ENCODE peak calls at places on chromosomes 7 and 10, in eight cellular contexts. S is AG09309; U is CD4-positive, alpha-beta T cell; Z is stomach; I is cardiac fibroblast; Y is astrocyte of the spinal cord; T is GM13977; L is GM13976. K is an unnamed sample.

GRCh38 chr10:75029874-75030273 is 81.6 kb upstream of the SAMD8 start:
- DNase-seq in T (no peak), L (no peak), S (no peak), Z (no peak), Y (no peak), I (peak; percentile 53), U (no peak), K (no peak)

GRCh38 chr10:132110091-132110490 is 44.3 kb downstream of the JAKMIP3 start:
- DNase-seq in L (no peak), I (no peak), T (no peak), Y (no peak), Z (peak; percentile 21), U (no peak), S (no peak), K (no peak)

GRCh38 chr10:88800152-88801125 is 2.1 kb upstream of the LIPM start:
- DNase-seq in L (no peak), Y (peak; percentile 27), S (peak; percentile 33), I (peak; percentile 77), Z (no peak), U (no peak), T (no peak), K (no peak)

GRCh38 chr7:24725554-24726260 is 31.6 kb downstream of the GSDME start:
- DNase-seq in U (no peak), Z (no peak), T (no peak), L (no peak), I (no peak), Y (no peak), S (no peak), K (no peak)

GRCh38 chr7:86926732-86927131 is 132.7 kb downstream of the ELAPOR2 start:
- DNase-seq in L (peak; percentile 11), I (peak; percentile 80), Z (peak; percentile 26), S (peak; percentile 24), U (no peak), T (peak; percentile 12), Y (peak; percentile 44), K (peak; percentile 19)

GRCh38 chr7:101315336-101315735 is 6.3 kb downstream of the IFT22 start:
- DNase-seq in I (peak; percentile 69), S (no peak), Y (peak; percentile 50), Z (peak; percentile 33), L (peak; percentile 63), T (peak; percentile 73), U (peak; percentile 16), K (peak; percentile 61)

GRCh38 chr7:75772081-75773077 is at the start of gene CCL26:
- DNase-seq in Z (peak; percentile 26), I (peak; percentile 79), U (no peak), L (no peak), Y (peak; percentile 78), T (no peak), S (peak; percentile 87), K (no peak)

GRCh38 chr10:71840177-71840711 is 10.8 kb downstream of the PSAP start:
- DNase-seq in I (peak; percentile 98), Y (peak; percentile 94), U (no peak), Z (peak; percentile 80), T (no peak), S (peak; percentile 94), L (no peak), K (no peak)

GRCh38 chr7:51314041-51314440 is 2.6 kb downstream of the COBL start:
- DNase-seq in T (no peak), L (no peak), S (no peak), I (no peak), U (no peak), Z (no peak), Y (no peak), K (no peak)

DNA sequence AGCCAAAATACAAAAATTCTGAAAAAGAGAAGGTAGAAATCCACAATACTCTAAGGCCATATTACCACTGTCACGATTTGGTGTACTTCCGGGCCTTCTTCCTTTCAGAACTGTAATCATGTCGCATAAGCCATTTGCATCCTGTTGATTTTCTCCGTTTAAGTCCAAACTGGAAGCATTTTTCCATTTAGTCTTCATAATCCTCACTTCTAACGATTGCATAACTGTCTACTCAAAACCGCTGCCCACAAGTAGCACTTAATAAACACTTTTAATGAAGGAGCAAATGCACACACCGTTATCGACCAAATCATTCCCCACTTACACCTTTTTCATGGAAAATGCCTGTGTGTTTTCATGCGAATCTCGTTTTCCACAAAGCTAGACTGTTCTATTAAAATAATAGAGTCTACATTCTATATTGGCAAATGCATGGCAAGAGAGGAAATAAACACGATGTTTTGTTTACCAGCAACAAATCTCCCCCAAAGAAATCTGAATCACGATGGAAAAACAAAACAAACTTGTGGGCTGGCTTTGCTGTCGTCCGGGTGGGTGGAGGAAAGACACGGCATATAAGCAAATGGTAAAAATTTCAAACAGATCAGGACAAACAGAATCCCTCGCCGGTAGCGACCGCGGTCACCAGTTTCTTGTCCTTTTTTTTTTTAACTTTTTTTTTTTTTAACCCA is 1.0 kb downstream of the ATE1 start:
- DNase-seq in S (no peak), T (peak; percentile 27), L (no peak), U (no peak), Y (peak; percentile 16), I (peak; percentile 52), Z (no peak), K (peak; percentile 31)
- TF ChIP-seq CTCF in S (no peak), T (no peak), L (no peak), U (no peak), Y (no peak), I (no peak), Z (no peak), K (no peak)

GRCh38 chr7:21883069-21883468 is 62.6 kb downstream of the CDCA7L start:
- DNase-seq in L (no peak), T (no peak), Z (no peak), U (no peak), Y (no peak), I (no peak), S (no peak), K (no peak)
- TF ChIP-seq CTCF in L (no peak), T (no peak), Z (no peak), U (no peak), Y (no peak), I (no peak), S (no peak), K (no peak)

GRCh38 chr10:61594430-61594829 is 68.3 kb upstream of the CABCOCO1 start:
- DNase-seq in L (no peak), I (no peak), S (no peak), Y (no peak), U (no peak), Z (no peak), T (no peak), K (no peak)

GRCh38 chr10:61589547-61590243 is 73.0 kb upstream of the CABCOCO1 start:
- DNase-seq in Y (peak; percentile 23), U (no peak), Z (no peak), L (no peak), T (no peak), I (no peak), S (no peak), K (no peak)

GRCh38 chr10:61588770-61589211 is 73.9 kb upstream of the CABCOCO1 start:
- DNase-seq in S (no peak), I (no peak), T (no peak), Z (no peak), Y (no peak), U (no peak), L (no peak), K (no peak)

GRCh38 chr10:61586829-61587228 is 75.9 kb upstream of the CABCOCO1 start:
- DNase-seq in T (no peak), Y (no peak), Z (no peak), U (no peak), I (no peak), L (no peak), S (no peak), K (no peak)

GRCh38 chr10:61592581-61592980 is 70.1 kb upstream of the CABCOCO1 start:
- DNase-seq in I (peak; percentile 6), L (no peak), Y (no peak), Z (peak; percentile 25), S (no peak), U (no peak), T (no peak), K (no peak)
- TF ChIP-seq CTCF in I (peak; percentile 42), L (peak; percentile 25), Y (peak; percentile 32), Z (no peak), S (peak; percentile 41), U (no peak), T (peak; percentile 34), K (peak; percentile 21)

DNA sequence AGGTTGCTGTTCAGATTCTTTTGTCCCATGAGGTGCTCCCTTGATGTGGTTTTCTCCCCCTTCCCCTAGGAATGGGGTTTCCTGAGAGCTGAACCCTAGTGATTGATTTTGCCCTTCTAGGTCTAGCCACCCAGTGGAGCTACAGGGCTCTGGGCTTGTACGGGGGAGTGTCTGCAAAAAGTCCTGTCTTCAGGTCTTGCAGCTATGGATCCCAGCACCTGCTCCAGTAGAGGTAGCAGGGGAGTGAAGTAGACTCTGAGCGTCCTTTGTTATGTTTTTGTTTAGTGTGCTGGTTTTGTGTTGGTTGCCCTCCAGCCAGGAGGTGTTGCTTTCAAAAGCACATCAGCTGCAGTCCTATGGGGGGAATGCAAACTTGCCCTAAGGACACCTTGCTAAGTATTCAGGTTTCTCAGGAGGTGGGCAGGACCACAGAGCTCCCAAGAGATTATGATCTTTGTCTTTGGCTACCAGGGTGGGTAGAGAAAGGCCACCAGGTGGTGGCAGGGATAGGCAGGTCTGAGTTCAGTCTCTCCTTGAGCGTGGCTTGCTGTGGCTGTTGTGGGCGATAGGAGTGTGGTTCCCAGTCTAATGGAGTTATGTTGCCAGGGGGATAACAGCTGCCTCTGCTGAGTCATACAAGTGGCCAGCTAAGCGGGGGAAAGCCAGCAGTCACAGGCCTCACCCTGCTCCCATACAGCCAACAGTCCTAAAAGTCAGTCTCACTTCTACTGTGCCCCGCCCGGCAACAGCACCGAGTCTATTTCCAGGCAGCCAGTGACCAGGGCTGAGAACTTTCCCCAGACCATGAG is 92.4 kb upstream of the JCAD start:
- DNase-seq in L (no peak), T (no peak), Z (no peak), S (peak; percentile 77), U (no peak), I (peak; percentile 90), Y (peak; percentile 91), K (no peak)
- TF ChIP-seq CTCF in L (no peak), T (no peak), Z (no peak), S (no peak), U (no peak), I (no peak), Y (peak; percentile 12), K (no peak)

GRCh38 chr7:4484545-4484944 is 197.6 kb upstream of the FOXK1 start:
- DNase-seq in I (no peak), T (no peak), U (no peak), Y (no peak), S (no peak), Z (no peak), L (no peak), K (no peak)

GRCh38 chr7:4483851-4484250 is 198.2 kb upstream of the FOXK1 start:
- DNase-seq in S (no peak), I (no peak), Y (no peak), Z (no peak), U (no peak), L (no peak), T (no peak), K (no peak)

GRCh38 chr7:4479367-4480039 is 202.6 kb upstream of the FOXK1 start:
- DNase-seq in T (peak; percentile 30), Y (peak; percentile 31), I (peak; percentile 25), S (no peak), Z (no peak), L (peak; percentile 37), U (no peak), K (peak; percentile 18)
- TF ChIP-seq CTCF in T (peak; percentile 9), Y (peak; percentile 43), I (peak; percentile 54), S (no peak), Z (no peak), L (no peak), U (no peak), K (peak; percentile 30)

GRCh38 chr7:93890041-93890463 is 501 bp downstream of the TFPI2 start:
- DNase-seq in I (peak; percentile 72), T (no peak), S (no peak), U (no peak), Y (peak; percentile 73), L (peak; percentile 37), Z (no peak), K (peak; percentile 25)
- TF ChIP-seq CTCF in I (peak; percentile 14), T (peak; percentile 6), S (peak; percentile 10), U (no peak), Y (peak; percentile 6), L (no peak), Z (no peak), K (no peak)